ENCODE peak calls at places on chromosomes 7 and 10, in four cellular contexts. U is WTC11, V is HepG2, H is K562. T is an unnamed sample.

GRCh38 chr10:24680647-24681475 is 42.8 kb downstream of the ARHGAP21 start:
- DNase-seq in U (no peak), V (peak; percentile 88), H (no peak), T (no peak)

GRCh38 chr7:99140813-99141212 is 3.1 kb downstream of the SMURF1 start:
- DNase-seq in U (no peak), V (no peak), H (no peak), T (no peak)

GRCh38 chr7:122628651-122629411 is 70.1 kb downstream of the RNF133 start:
- DNase-seq in U (no peak), V (peak; percentile 8), H (no peak), T (no peak)

GRCh38 chr10:117860823-117861222 is 185.9 kb downstream of the RAB11FIP2 start:
- DNase-seq in U (no peak), V (peak; percentile 15), H (peak; percentile 22), T (peak; percentile 49)

GRCh38 chr10:60353519-60354258 is 36.0 kb downstream of the ANK3 start:
- DNase-seq in U (no peak), V (no peak), H (peak; percentile 66), T (peak; percentile 11)

GRCh38 chr7:141014091-141014490 is 661 bp downstream of the MRPS33 start:
- DNase-seq in U (no peak), V (no peak), H (peak; percentile 43), T (peak; percentile 31)

GRCh38 chr10:58991842-58992241 is 184.6 kb upstream of the PHYHIPL start:
- DNase-seq in U (no peak), V (no peak), H (no peak), T (no peak)

GRCh38 chr10:93580824-93581223 is 14.4 kb downstream of the FFAR4 start:
- DNase-seq in U (peak; percentile 31), V (no peak), H (peak; percentile 11), T (peak; percentile 35)

GRCh38 chr10:78556-78955 is 29.5 kb upstream of the TUBB8 start:
- DNase-seq in U (no peak), V (no peak), H (no peak), T (no peak)

GRCh38 chr10:132266594-132267161 is 41.1 kb downstream of the STK32C start:
- DNase-seq in U (no peak), V (no peak), H (no peak), T (no peak)

GRCh38 chr7:44398953-44399574 is 73.7 kb upstream of the CAMK2B start:
- DNase-seq in U (no peak), V (no peak), H (no peak), T (peak; percentile 45)

GRCh38 chr10:47298730-47299129 is 1.3 kb upstream of the GDF10 start:
- DNase-seq in U (no peak), V (no peak), H (no peak), T (no peak)

GRCh38 chr10:5196613-5197234 is at the start of gene AKR1C4:
- DNase-seq in U (no peak), V (peak; percentile 10), H (no peak), T (no peak)

GRCh38 chr10:59634102-59634501 is 75.5 kb downstream of the SLC16A9 start:
- DNase-seq in U (no peak), V (no peak), H (no peak), T (no peak)

GRCh38 chr7:4883352-4884144 is at the start of gene RADIL:
- DNase-seq in U (peak; percentile 98), V (peak; percentile 82), H (peak; percentile 99), T (peak; percentile 99)

GRCh38 chr7:51278797-51279196 is 37.8 kb downstream of the COBL start:
- DNase-seq in U (no peak), V (no peak), H (no peak), T (no peak)

GRCh38 chr10:132689721-132690360 is 96.1 kb downstream of the NKX6-2 start:
- DNase-seq in U (peak; percentile 11), V (no peak), H (no peak), T (no peak)

GRCh38 chr10:36677170-36677768 is 448.1 kb upstream of the ANKRD30A start:
- DNase-seq in U (no peak), V (no peak), H (no peak), T (no peak)

GRCh38 chr10:35563266-35563891 is 41.8 kb upstream of the GJD4 start:
- DNase-seq in U (peak; percentile 66), V (peak; percentile 64), H (peak; percentile 75), T (peak; percentile 64)

GRCh38 chr10:112732277-112732891 is 217.7 kb upstream of the TCF7L2 start:
- DNase-seq in U (no peak), V (no peak), H (no peak), T (no peak)

GRCh38 chr10:104255244-104255981 is 721 bp downstream of the GSTO1 start:
- DNase-seq in U (no peak), V (peak; percentile 82), H (no peak), T (no peak)

GRCh38 chr7:38129579-38129978 is 48.5 kb upstream of the STARD3NL start:
- DNase-seq in U (no peak), V (no peak), H (no peak), T (no peak)

GRCh38 chr10:25288181-25288580 is 113.4 kb downstream of the GPR158 start:
- DNase-seq in U (no peak), V (no peak), H (no peak), T (no peak)

GRCh38 chr7:36875794-36876193 is 151.5 kb upstream of the AOAH start:
- DNase-seq in U (no peak), V (no peak), H (no peak), T (no peak)

GRCh38 chr7:66236713-66237303 is 31.7 kb downstream of the TPST1 start:
- DNase-seq in U (no peak), V (no peak), H (no peak), T (no peak)

GRCh38 chr10:3763035-3763456 is 22.0 kb downstream of the KLF6 start:
- DNase-seq in U (no peak), V (no peak), H (peak; percentile 72), T (no peak)

GRCh38 chr7:157869793-157870192 is 533.0 kb downstream of the DNAJB6 start:
- DNase-seq in U (no peak), V (no peak), H (no peak), T (no peak)

DNA sequence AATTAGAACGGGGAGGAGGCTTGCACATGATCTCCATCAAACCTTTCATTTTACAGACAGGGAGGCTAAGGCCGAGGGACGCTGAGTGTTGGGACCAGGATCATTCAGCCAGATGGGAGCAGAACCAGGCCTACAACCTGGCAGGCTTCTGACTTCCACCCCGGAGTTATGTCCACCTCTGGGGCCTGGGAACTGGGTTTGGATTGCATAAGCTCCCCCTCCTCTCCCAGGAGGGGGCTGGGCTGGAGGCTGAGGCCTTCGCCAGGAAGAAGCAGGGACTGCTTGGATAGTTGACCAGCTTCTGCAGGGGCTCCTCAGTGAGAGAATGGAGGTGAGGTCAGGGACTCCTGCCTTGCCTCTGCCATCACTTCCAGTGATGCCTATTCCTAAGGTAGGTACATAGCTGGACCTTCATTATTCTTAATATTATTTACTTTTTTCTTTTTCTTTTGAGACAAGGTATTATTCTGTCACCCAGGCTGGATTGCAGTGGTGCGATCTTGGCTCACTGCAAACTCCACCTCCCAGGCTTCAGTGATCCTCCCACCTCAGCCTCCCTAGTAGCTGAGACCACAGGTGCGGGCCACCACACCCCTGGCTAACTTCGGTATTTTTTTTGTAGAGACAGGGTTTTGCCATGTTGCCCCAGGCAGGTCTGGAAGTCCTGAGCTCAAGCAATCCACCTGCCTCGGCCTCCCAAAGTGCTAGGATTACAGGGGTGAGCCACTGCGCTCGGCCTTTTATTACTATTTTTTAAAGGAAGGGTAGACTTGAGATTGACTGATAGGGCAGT is 1.3 kb downstream of the SNX10 start:
- DNase-seq in U (peak; percentile 21), V (peak; percentile 42), H (no peak), T (no peak)
- TF ChIP-seq ELF4 in U (no peak), V (no peak), H (no peak), T (no peak)

GRCh38 chr7:82625377-82625776 is 181.8 kb upstream of the CACNA2D1 start:
- DNase-seq in U (no peak), V (no peak), H (no peak), T (no peak)
- TF ChIP-seq ELF4 in U (no peak), V (no peak), H (no peak), T (no peak)

GRCh38 chr10:70376436-70377378 is 5.7 kb downstream of the LRRC20 start:
- DNase-seq in U (no peak), V (no peak), H (no peak), T (no peak)

GRCh38 chr10:70380350-70381135 is 1.9 kb downstream of the LRRC20 start:
- DNase-seq in U (no peak), V (no peak), H (no peak), T (no peak)

GRCh38 chr10:70378122-70378521 is 4.3 kb downstream of the LRRC20 start:
- DNase-seq in U (no peak), V (no peak), H (no peak), T (no peak)

GRCh38 chr10:70379581-70380176 is 2.7 kb downstream of the LRRC20 start:
- DNase-seq in U (peak; percentile 57), V (no peak), H (peak; percentile 83), T (peak; percentile 38)

GRCh38 chr10:70381491-70382421 is 669 bp downstream of the LRRC20 start:
- DNase-seq in U (peak; percentile 62), V (no peak), H (peak; percentile 72), T (peak; percentile 16)
- TF ChIP-seq ELF4 in U (no peak), V (no peak), H (no peak), T (no peak)

GRCh38 chr7:151175793-151176311 is 8.4 kb upstream of the GBX1 start:
- DNase-seq in U (peak; percentile 59), V (no peak), H (no peak), T (no peak)

GRCh38 chr7:151177310-151177709 is 9.7 kb downstream of the ASB10 start:
- DNase-seq in U (no peak), V (no peak), H (no peak), T (no peak)

GRCh38 chr7:151175047-151175792 is 7.7 kb upstream of the GBX1 start:
- DNase-seq in U (no peak), V (no peak), H (no peak), T (no peak)

GRCh38 chr7:151178236-151178635 is 8.8 kb downstream of the ASB10 start:
- DNase-seq in U (no peak), V (no peak), H (no peak), T (no peak)

DNA sequence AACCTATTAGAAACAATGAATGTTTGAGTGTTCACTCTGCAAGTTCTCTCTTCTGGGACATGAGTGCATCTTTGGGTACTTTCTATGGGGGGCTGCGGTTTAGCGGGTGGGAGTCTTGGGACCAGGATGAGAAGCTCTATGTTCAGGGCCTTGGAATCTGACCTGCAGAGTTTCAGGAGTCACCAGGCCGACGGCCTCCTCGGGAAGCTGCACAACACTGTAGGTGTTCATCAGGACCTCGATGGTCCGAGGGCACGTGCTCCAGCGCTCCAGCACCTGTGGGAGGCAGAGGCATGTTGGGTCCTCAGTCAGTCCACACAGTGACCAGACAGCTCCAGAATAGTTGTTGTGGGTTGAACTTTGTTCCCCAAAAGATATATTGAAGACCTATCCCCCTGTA is 8.9 kb upstream of the GBX1 start:
- DNase-seq in U (no peak), V (no peak), H (no peak), T (no peak)
- TF ChIP-seq ELF4 in U (no peak), V (no peak), H (no peak), T (no peak)